ENCODE peak calls at places on chromosome 11, in nine cellular contexts. Q is GM12878; R is lung; A is heart right ventricle; C is CD4-positive, alpha-beta T cell; N is small intestine; Y is IMR-90; I is right cardiac atrium; X is esophagus squamous epithelium. F is an unnamed sample. For H3K9me3, the result is how much of the 10 kb centered on the place peaks cover.

GRCh38 chr11:79312591-79313267 is 128.1 kb downstream of the TENM4 start:
- DNase-seq in Q (no peak), C (no peak), X (no peak), I (peak), R (no peak), N (no peak), Y (peak), A (no peak), F (no peak)

GRCh38 chr11:106961518-106961917 is 56.8 kb downstream of the GUCY1A2 start:
- DNase-seq in X (no peak), N (no peak), A (no peak), C (no peak), I (no peak), Q (no peak), R (no peak), Y (peak), F (no peak)

GRCh38 chr11:131739243-131739882 is 368.9 kb downstream of the NTM start:
- DNase-seq in R (no peak), N (no peak), I (no peak), A (no peak), Q (no peak), X (no peak), Y (peak), C (no peak), F (no peak)

GRCh38 chr11:18958221-18958910 is 19.2 kb upstream of the MRGPRX1 start:
- DNase-seq in A (no peak), Q (no peak), R (no peak), N (no peak), Y (no peak), C (no peak), X (no peak), I (no peak), F (peak)

GRCh38 chr11:67613313-67613959 is 6.7 kb downstream of the NDUFV1 start:
- DNase-seq in I (peak), C (no peak), Q (no peak), X (no peak), Y (no peak), N (no peak), R (no peak), A (no peak), F (no peak)

GRCh38 chr11:100942016-100942415 is 187.6 kb downstream of the PGR start:
- DNase-seq in I (peak), C (no peak), N (no peak), Q (no peak), R (no peak), A (peak), X (no peak), Y (peak), F (no peak)

GRCh38 chr11:57476883-57477506 is 16.7 kb downstream of the RTN4RL2 start:
- DNase-seq in C (no peak), N (peak), Y (peak), X (no peak), A (peak), R (no peak), I (peak), Q (no peak), F (peak)

GRCh38 chr11:60916669-60917206 is 2.8 kb downstream of the TMEM109 start:
- DNase-seq in Q (no peak), X (no peak), C (no peak), I (no peak), N (no peak), R (no peak), Y (no peak), A (no peak), F (no peak)

GRCh38 chr11:102414559-102414958 is 38.0 kb downstream of the TMEM123 start:
- DNase-seq in Q (no peak), I (no peak), X (no peak), Y (no peak), A (no peak), R (no peak), C (no peak), N (no peak), F (no peak)

GRCh38 chr11:28521075-28521474 is 412.9 kb downstream of the METTL15 start:
- DNase-seq in I (no peak), A (no peak), X (no peak), Q (no peak), C (no peak), R (no peak), Y (peak), N (no peak), F (no peak)

GRCh38 chr11:95108159-95108611 is 18.5 kb downstream of the ENDOD1 start:
- DNase-seq in C (no peak), R (no peak), X (no peak), A (peak), N (no peak), Q (no peak), I (peak), Y (peak), F (no peak)

GRCh38 chr11:83363280-83363679 is 77.1 kb upstream of the CCDC90B start:
- DNase-seq in N (no peak), A (no peak), I (no peak), X (no peak), C (no peak), Y (no peak), R (no peak), Q (no peak), F (no peak)

GRCh38 chr11:74840486-74840885 is 91.8 kb downstream of the RNF169 start:
- DNase-seq in Q (no peak), A (no peak), N (no peak), X (no peak), I (no peak), Y (no peak), C (no peak), R (no peak), F (no peak)

GRCh38 chr11:122101625-122102291 is 14.3 kb downstream of the BLID start:
- DNase-seq in I (peak), Y (peak), C (no peak), N (peak), Q (no peak), R (peak), A (peak), X (no peak), F (peak)

DNA sequence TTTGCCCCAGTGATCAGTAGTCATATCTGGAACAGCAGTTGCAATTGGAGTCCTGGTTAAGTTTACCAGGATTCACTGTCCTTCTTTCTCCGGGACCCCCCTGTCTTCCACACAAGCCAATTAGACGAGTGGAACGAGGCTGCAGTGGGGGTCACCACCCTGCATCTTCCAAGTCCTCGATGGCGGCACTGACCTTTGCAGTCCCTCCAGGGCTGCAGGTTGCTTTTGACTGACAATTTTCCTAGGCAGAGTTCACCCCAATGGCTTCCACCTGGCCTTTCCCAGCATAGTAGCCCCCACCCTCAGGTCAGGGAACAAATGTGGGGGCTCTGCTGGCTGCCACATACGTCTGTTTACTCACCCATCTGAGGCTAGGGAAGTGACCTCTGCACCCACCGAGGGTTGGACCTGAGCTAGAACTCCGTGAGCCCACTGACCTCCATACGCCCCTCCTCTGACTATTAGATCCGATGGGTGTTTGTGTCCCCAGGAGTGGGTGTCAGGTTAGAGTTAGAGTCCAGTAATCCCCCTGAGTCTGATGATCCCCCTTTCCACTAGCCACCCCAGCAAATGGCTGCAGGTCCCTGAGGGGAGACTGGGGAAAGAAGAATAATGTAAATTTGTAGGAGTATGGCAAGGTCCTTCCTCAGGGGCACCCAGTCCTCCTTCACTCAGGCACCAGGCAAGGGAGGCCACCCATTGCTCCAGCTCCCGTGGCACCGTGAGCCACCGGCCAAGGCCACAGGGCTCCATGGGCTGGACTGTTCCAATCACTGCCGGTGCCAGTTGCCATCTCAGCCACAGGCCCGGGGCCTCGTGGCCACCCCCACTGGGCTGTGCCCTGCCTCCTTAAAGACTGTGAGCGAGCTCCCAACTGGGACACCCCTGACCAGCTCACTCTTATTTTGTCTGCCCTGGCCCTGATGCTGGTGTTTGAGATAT is 5.5 kb downstream of the C11orf21 start:
- DNase-seq in R (no peak), A (no peak), Y (no peak), N (no peak), I (no peak), Q (no peak), X (no peak), C (no peak), F (no peak)
- H3K9me3 ChIP-seq in R (under half), A (under half), Y (under half), N (under half), I (under half), Q (under half), X (under half), C (under half), F (under half)

GRCh38 chr11:10080134-10080533 is 213.9 kb downstream of the SBF2 start:
- DNase-seq in N (no peak), R (no peak), X (no peak), A (no peak), Y (no peak), I (no peak), C (no peak), Q (no peak), F (no peak)
- H3K9me3 ChIP-seq in N (under half), R (under half), X (half or more), A (under half), Y (under half), I (under half), C (under half), Q (under half), F (under half)

DNA sequence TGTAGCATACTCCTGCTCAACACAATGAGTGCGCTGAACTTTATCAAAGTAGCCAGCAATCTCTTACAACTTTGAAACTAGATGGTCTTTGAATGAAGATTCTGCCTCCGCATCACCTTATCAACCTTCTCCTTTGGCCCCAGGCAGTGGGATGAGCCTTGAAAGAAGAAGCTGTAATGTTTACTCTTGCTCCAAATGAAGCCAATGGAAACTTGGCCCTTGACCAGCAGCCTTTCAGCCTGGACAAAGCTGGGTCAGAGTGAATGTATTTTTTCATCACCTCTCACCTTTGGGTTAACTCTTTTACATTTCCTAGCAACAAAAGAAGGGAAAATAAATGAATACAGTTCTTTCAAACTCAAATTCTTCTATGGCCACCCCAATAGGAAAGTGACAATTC is 359.1 kb downstream of the KCNA4 start:
- DNase-seq in C (no peak), I (peak), X (no peak), N (no peak), A (peak), R (no peak), Q (no peak), Y (no peak), F (no peak)
- H3K9me3 ChIP-seq in C (under half), I (under half), X (under half), N (under half), A (under half), R (under half), Q (under half), Y (under half), F (under half)

DNA sequence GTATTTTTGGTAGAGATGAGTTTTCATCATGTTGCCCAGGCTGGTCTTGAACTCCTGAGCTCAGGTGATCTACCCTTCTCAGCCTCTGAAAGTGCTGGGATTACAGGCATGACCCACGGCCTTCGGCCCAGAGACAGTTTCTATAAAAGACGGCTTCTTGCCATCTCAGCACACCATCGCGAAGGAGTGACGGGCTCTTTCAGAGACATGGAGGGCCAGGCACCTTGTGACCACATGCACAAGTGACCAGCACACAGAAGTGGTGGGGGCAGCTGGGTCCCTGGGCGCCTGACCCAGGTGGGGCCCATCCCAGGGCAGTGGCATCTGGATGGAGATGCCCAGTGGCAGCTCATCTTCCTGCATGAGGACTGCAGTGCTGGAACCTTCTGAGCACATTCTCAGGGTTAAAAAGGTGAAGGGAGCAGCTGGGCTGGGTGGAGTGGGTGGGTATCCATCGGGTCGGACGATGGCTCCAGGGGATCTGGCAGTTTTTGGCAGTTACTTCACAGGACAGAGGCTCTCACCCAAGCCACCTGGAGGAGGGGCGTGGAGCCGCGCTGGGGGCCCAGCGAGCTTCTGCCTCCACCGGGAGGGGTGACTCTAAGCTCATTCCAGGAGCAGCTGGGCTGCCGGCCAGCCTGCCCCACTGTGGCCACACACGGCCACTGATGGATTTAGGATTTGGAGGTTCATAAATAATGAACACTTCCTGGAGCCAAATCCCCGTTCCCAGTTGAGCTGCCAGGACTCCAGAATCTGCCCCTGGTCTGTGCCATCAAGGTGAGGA is 373.0 kb downstream of the CTTN start:
- DNase-seq in I (no peak), X (no peak), R (no peak), Q (no peak), N (no peak), A (no peak), C (no peak), Y (no peak), F (no peak)
- H3K9me3 ChIP-seq in I (under half), X (under half), R (under half), Q (under half), N (under half), A (under half), C (under half), Y (under half), F (under half)

GRCh38 chr11:33133761-33134160 is 27.5 kb downstream of the CSTF3 start:
- DNase-seq in X (no peak), R (no peak), Q (no peak), Y (no peak), A (no peak), N (no peak), I (no peak), C (no peak), F (no peak)
- H3K9me3 ChIP-seq in X (under half), R (under half), Q (under half), Y (under half), A (under half), N (under half), I (under half), C (under half), F (under half)

GRCh38 chr11:114612686-114613085 is 17.1 kb upstream of the NXPE4 start:
- DNase-seq in N (no peak), I (no peak), Y (no peak), C (no peak), R (no peak), Q (no peak), A (no peak), X (no peak), F (no peak)
- H3K9me3 ChIP-seq in N (under half), I (under half), Y (under half), C (under half), R (under half), Q (under half), A (under half), X (under half), F (under half)

DNA sequence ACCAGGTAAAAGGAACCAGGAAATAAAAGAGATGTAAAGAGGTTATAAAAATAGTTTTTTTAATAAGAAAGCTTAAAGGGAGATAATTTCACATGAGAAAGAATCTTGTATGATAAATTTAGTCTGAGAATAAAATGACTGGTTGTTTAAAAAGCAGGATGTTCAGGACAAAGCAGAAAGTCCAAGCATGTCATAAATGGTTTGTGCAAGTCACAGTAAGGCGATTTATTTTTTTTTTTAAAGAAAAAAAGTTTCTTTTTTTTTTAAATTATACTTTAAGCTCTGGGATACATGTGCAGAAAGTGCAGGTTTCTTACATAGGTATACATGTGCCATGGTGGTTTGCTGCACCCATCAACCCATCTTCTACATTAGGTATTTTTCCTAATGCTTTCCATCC is 30.8 kb downstream of the GLYATL2 start:
- DNase-seq in A (no peak), C (no peak), Y (no peak), I (no peak), Q (no peak), N (no peak), R (no peak), X (no peak), F (no peak)
- H3K9me3 ChIP-seq in A (under half), C (under half), Y (under half), I (under half), Q (under half), N (under half), R (under half), X (under half), F (under half)

GRCh38 chr11:17477084-17477333 is 364 bp upstream of the ABCC8 start:
- DNase-seq in X (no peak), C (no peak), R (no peak), Q (no peak), Y (no peak), N (no peak), I (no peak), A (no peak), F (no peak)
- H3K9me3 ChIP-seq in X (under half), C (under half), R (under half), Q (under half), Y (under half), N (under half), I (under half), A (under half), F (under half)

GRCh38 chr11:70916321-70916720 is 336.1 kb downstream of the SHANK2 start:
- DNase-seq in Y (no peak), R (no peak), Q (no peak), A (no peak), N (no peak), C (no peak), I (no peak), X (no peak), F (no peak)
- H3K9me3 ChIP-seq in Y (under half), R (under half), Q (under half), A (under half), N (under half), C (under half), I (under half), X (under half), F (under half)